ENCODE peak calls at places on chromosomes 13 and 19, in eight cellular contexts. N, U, Q, E, Z, G, K and J are unnamed samples.

GRCh38 chr19:50315773-50316448 is 13.3 kb downstream of the KCNC3 start:
- DNase-seq in E (peak; percentile 67), N (no peak), G (no peak), K (no peak), Q (no peak), U (peak; percentile 11), Z (no peak), J (no peak)

GRCh38 chr13:42110410-42111155 is 62.1 kb downstream of the DGKH start:
- DNase-seq in K (no peak), G (no peak), Q (no peak), Z (peak; percentile 54), E (peak; percentile 61), U (peak; percentile 73), N (no peak), J (peak; percentile 60)

GRCh38 chr19:10193666-10194499 is 870 bp downstream of the DNMT1 start:
- DNase-seq in Q (no peak), N (no peak), U (peak; percentile 62), G (peak; percentile 11), K (no peak), E (no peak), Z (peak; percentile 30), J (peak; percentile 7)

GRCh38 chr19:5684694-5685430 is 4.0 kb downstream of the HSD11B1L start:
- DNase-seq in G (no peak), N (no peak), U (no peak), K (no peak), E (no peak), Z (no peak), Q (no peak), J (no peak)

GRCh38 chr13:89514534-89515312 is 1832.8 kb upstream of the MIR17HG start:
- DNase-seq in U (peak; percentile 92), Z (no peak), N (no peak), K (no peak), Q (peak; percentile 44), G (no peak), E (no peak), J (no peak)

GRCh38 chr13:45826741-45827140 is 24.8 kb downstream of the SIAH3 start:
- DNase-seq in N (no peak), E (peak; percentile 14), U (no peak), Z (no peak), K (no peak), Q (no peak), G (no peak), J (no peak)

GRCh38 chr13:64377606-64378005 is 2852.5 kb downstream of the PCDH9 start:
- DNase-seq in U (no peak), Q (no peak), K (no peak), G (no peak), E (no peak), Z (no peak), N (no peak), J (no peak)

GRCh38 chr13:106287351-106287750 is 248.1 kb downstream of the EFNB2 start:
- DNase-seq in E (no peak), K (no peak), Z (no peak), U (no peak), G (no peak), N (no peak), Q (no peak), J (no peak)

GRCh38 chr19:55368106-55368505 is 2.2 kb downstream of the IL11 start:
- DNase-seq in Z (no peak), G (no peak), Q (no peak), K (no peak), U (no peak), E (no peak), N (no peak), J (no peak)

GRCh38 chr19:46616631-46617322 is 8.1 kb downstream of the PTGIR start:
- DNase-seq in Q (no peak), Z (no peak), K (no peak), U (peak; percentile 45), E (peak; percentile 81), G (no peak), N (no peak), J (no peak)

GRCh38 chr13:113937497-113938140 is 36.3 kb downstream of the C13orf46 start:
- DNase-seq in N (no peak), G (no peak), Q (no peak), U (no peak), Z (no peak), E (no peak), K (no peak), J (no peak)

GRCh38 chr13:21326155-21327030 is 132.7 kb downstream of the ZDHHC20 start:
- DNase-seq in E (peak; percentile 26), G (peak; percentile 19), Q (peak; percentile 66), K (peak; percentile 18), Z (no peak), U (no peak), N (no peak), J (peak; percentile 37)

GRCh38 chr13:66809496-66809895 is 420.6 kb downstream of the PCDH9 start:
- DNase-seq in E (no peak), K (no peak), N (no peak), Z (no peak), G (no peak), Q (no peak), U (no peak), J (no peak)

GRCh38 chr13:113044431-113045114 is 61.0 kb upstream of the F7 start:
- DNase-seq in E (no peak), K (no peak), G (no peak), U (no peak), Q (no peak), Z (no peak), N (peak; percentile 63), J (peak; percentile 86)

GRCh38 chr13:20769091-20769490 is 4.7 kb downstream of the EEF1AKMT1 start:
- DNase-seq in Z (no peak), K (no peak), N (no peak), Q (no peak), G (no peak), U (no peak), E (no peak), J (no peak)

GRCh38 chr19:35908977-35909683 is 1.0 kb upstream of the TYROBP start:
- DNase-seq in G (no peak), E (no peak), Z (no peak), K (no peak), N (no peak), Q (no peak), U (no peak), J (peak; percentile 71)

GRCh38 chr13:50531917-50532899 is 311.3 kb downstream of the DLEU7 start:
- DNase-seq in N (no peak), E (no peak), U (peak; percentile 50), Z (no peak), G (no peak), Q (no peak), K (no peak), J (peak; percentile 61)

GRCh38 chr19:5718032-5718578 is 1.8 kb downstream of the LONP1 start:
- DNase-seq in U (peak; percentile 50), K (no peak), N (no peak), Z (no peak), G (no peak), E (no peak), Q (no peak), J (no peak)

GRCh38 chr19:8238251-8238650 is 29.1 kb downstream of the CERS4 start:
- DNase-seq in N (no peak), Z (no peak), K (no peak), G (no peak), Q (no peak), E (peak; percentile 10), U (no peak), J (no peak)

GRCh38 chr19:51751655-51752054 is at the start of gene FPR1:
- DNase-seq in U (peak; percentile 6), N (no peak), K (no peak), E (no peak), Q (no peak), Z (no peak), G (no peak), J (peak; percentile 59)

GRCh38 chr13:44758595-44759221 is 182.6 kb upstream of the TSC22D1 start:
- DNase-seq in U (peak; percentile 44), N (no peak), Z (no peak), G (no peak), Q (no peak), E (no peak), K (peak; percentile 15), J (no peak)

GRCh38 chr13:77415253-77416127 is 88.6 kb upstream of the MYCBP2 start:
- DNase-seq in K (no peak), U (no peak), N (no peak), Q (no peak), Z (no peak), E (no peak), G (no peak), J (no peak)

GRCh38 chr19:11041966-11042627 is 47.2 kb upstream of the LDLR start:
- DNase-seq in G (no peak), Q (no peak), N (no peak), E (no peak), K (no peak), Z (no peak), U (no peak), J (no peak)

GRCh38 chr13:98267080-98267912 is 90.2 kb upstream of the RNF113B start:
- DNase-seq in U (peak; percentile 60), E (no peak), N (no peak), G (no peak), K (no peak), Q (no peak), Z (no peak), J (no peak)

GRCh38 chr19:35657904-35658700 is 8.2 kb upstream of the UPK1A start:
- DNase-seq in G (no peak), K (no peak), Q (no peak), Z (no peak), E (no peak), N (no peak), U (no peak), J (no peak)

GRCh38 chr13:84574851-84575250 is 692.6 kb upstream of the SLITRK1 start:
- DNase-seq in E (no peak), Z (no peak), U (peak; percentile 7), N (no peak), G (no peak), K (no peak), Q (no peak), J (peak; percentile 1)

GRCh38 chr19:6663236-6664187 is 6.4 kb downstream of the TNFSF14 start:
- DNase-seq in Q (no peak), K (no peak), U (no peak), N (no peak), G (no peak), Z (no peak), E (no peak), J (no peak)

GRCh38 chr19:55669418-55670279 is 5.4 kb upstream of the EPN1 start:
- DNase-seq in E (no peak), Z (no peak), G (no peak), K (no peak), U (no peak), Q (no peak), N (no peak), J (no peak)

GRCh38 chr13:101626925-101627555 is 174.6 kb downstream of the ITGBL1 start:
- DNase-seq in U (peak; percentile 24), E (no peak), Q (no peak), Z (no peak), N (no peak), K (no peak), G (no peak), J (no peak)

GRCh38 chr19:47682939-47683338 is 30.3 kb upstream of the EHD2 start:
- DNase-seq in E (no peak), Z (no peak), U (no peak), Q (no peak), K (no peak), N (no peak), G (no peak), J (no peak)

GRCh38 chr13:114054269-114054668 is 78.2 kb downstream of the RASA3 start:
- DNase-seq in U (no peak), E (no peak), K (no peak), N (no peak), Q (no peak), G (no peak), Z (no peak), J (no peak)

GRCh38 chr19:51097166-51097736 is 11.0 kb downstream of the CTU1 start:
- DNase-seq in Q (no peak), Z (peak; percentile 59), G (peak; percentile 56), U (peak; percentile 37), N (peak; percentile 7), E (peak; percentile 79), K (no peak), J (peak; percentile 29)